ENCODE peak calls at places on chromosomes 13 and 19, in nine cellular contexts. I is COR-L47, C is BE2C, M is NCI-H1417, P is hepatocyte, B is heart right ventricle, K is NCI-H1694, Z is amniotic epithelial cell, L is AG20443. D is an unnamed sample.

GRCh38 chr19:56159616-56160271 is 16.1 kb upstream of the GALP start:
- DNase-seq in I (no peak), C (no peak), M (no peak), P (no peak), B (no peak), K (no peak), Z (no peak), L (no peak), D (no peak)

GRCh38 chr19:2171349-2172145 is 7.8 kb downstream of the DOT1L start:
- DNase-seq in I (no peak), C (peak), M (peak), P (peak), B (peak), K (no peak), Z (peak), L (no peak), D (no peak)

GRCh38 chr19:39133431-39134270 is 8.1 kb downstream of the PAK4 start:
- DNase-seq in I (no peak), C (no peak), M (no peak), P (no peak), B (no peak), K (no peak), Z (peak), L (no peak), D (no peak)

GRCh38 chr19:13834308-13834790 is 39.1 kb downstream of the ZSWIM4 start:
- DNase-seq in I (no peak), C (no peak), M (no peak), P (peak), B (no peak), K (no peak), Z (peak), L (no peak), D (no peak)

GRCh38 chr19:10395003-10395402 is 8.3 kb downstream of the CDC37 start:
- DNase-seq in I (no peak), C (no peak), M (no peak), P (no peak), B (no peak), K (no peak), Z (no peak), L (no peak), D (no peak)

GRCh38 chr13:34942732-34943674 is 933 bp downstream of the NBEA start:
- DNase-seq in I (peak), C (peak), M (peak), P (peak), B (peak), K (peak), Z (no peak), L (peak), D (peak)

GRCh38 chr19:29873801-29874575 is 62.2 kb downstream of the CCNE1 start:
- DNase-seq in I (no peak), C (no peak), M (no peak), P (no peak), B (no peak), K (no peak), Z (no peak), L (no peak), D (no peak)

GRCh38 chr19:3403489-3404323 is 37.3 kb downstream of the NFIC start:
- DNase-seq in I (peak), C (no peak), M (peak), P (peak), B (peak), K (no peak), Z (peak), L (peak), D (no peak)

GRCh38 chr19:16359964-16360363 is 35.3 kb downstream of the KLF2 start:
- DNase-seq in I (no peak), C (no peak), M (no peak), P (no peak), B (no peak), K (no peak), Z (no peak), L (no peak), D (no peak)

GRCh38 chr19:45152504-45153338 is 8.1 kb downstream of the NKPD1 start:
- DNase-seq in I (peak), C (peak), M (peak), P (peak), B (peak), K (peak), Z (peak), L (peak), D (no peak)

GRCh38 chr19:2617393-2618165 is 84.9 kb downstream of the GNG7 start:
- DNase-seq in I (no peak), C (no peak), M (no peak), P (no peak), B (no peak), K (no peak), Z (no peak), L (no peak), D (no peak)